ENCODE peak calls at places on chromosomes 12 and 14, in eight cellular contexts. One of them, this sample, is unnamed.

GRCh38 chr12:92879698-92880322 is 49.3 kb downstream of the EEA1 start:
- DNase-seq in CD4-positive, CD25-positive, alpha-beta regulatory T cell: no peak
- DNase-seq in HS-5: no peak
- DNase-seq in RPMI7951: peak; percentile 35
- DNase-seq in heart right ventricle: no peak
- DNase-seq in cardiac fibroblast: no peak
- DNase-seq in T-helper 17 cell: no peak
- DNase-seq in heart left ventricle: no peak
- DNase-seq in this sample: no peak

GRCh38 chr14:53963491-53964227 is 7.0 kb upstream of the BMP4 start:
- DNase-seq in CD4-positive, CD25-positive, alpha-beta regulatory T cell: no peak
- DNase-seq in HS-5: no peak
- DNase-seq in RPMI7951: no peak
- DNase-seq in heart right ventricle: peak; percentile 46
- DNase-seq in cardiac fibroblast: no peak
- DNase-seq in T-helper 17 cell: no peak
- DNase-seq in heart left ventricle: peak; percentile 65
- DNase-seq in this sample: no peak

GRCh38 chr12:65986047-65986446 is 144.5 kb downstream of the LLPH start:
- DNase-seq in CD4-positive, CD25-positive, alpha-beta regulatory T cell: no peak
- DNase-seq in HS-5: no peak
- DNase-seq in RPMI7951: no peak
- DNase-seq in heart right ventricle: no peak
- DNase-seq in cardiac fibroblast: peak; percentile 15
- DNase-seq in T-helper 17 cell: no peak
- DNase-seq in heart left ventricle: no peak
- DNase-seq in this sample: no peak

GRCh38 chr14:105204206-105204930 is 23.3 kb upstream of the NUDT14 start:
- DNase-seq in CD4-positive, CD25-positive, alpha-beta regulatory T cell: no peak
- DNase-seq in HS-5: no peak
- DNase-seq in RPMI7951: no peak
- DNase-seq in heart right ventricle: peak; percentile 66
- DNase-seq in cardiac fibroblast: no peak
- DNase-seq in T-helper 17 cell: no peak
- DNase-seq in heart left ventricle: peak; percentile 88
- DNase-seq in this sample: no peak

GRCh38 chr14:99331796-99332195 is 59.8 kb upstream of the BCL11B start:
- DNase-seq in CD4-positive, CD25-positive, alpha-beta regulatory T cell: no peak
- DNase-seq in HS-5: no peak
- DNase-seq in RPMI7951: no peak
- DNase-seq in heart right ventricle: no peak
- DNase-seq in cardiac fibroblast: no peak
- DNase-seq in T-helper 17 cell: no peak
- DNase-seq in heart left ventricle: no peak
- DNase-seq in this sample: no peak

GRCh38 chr14:21014761-21015190 is 10.1 kb downstream of the NDRG2 start:
- DNase-seq in CD4-positive, CD25-positive, alpha-beta regulatory T cell: peak; percentile 72
- DNase-seq in HS-5: peak; percentile 47
- DNase-seq in RPMI7951: peak; percentile 74
- DNase-seq in heart right ventricle: peak; percentile 91
- DNase-seq in cardiac fibroblast: peak; percentile 90
- DNase-seq in T-helper 17 cell: peak; percentile 63
- DNase-seq in heart left ventricle: peak; percentile 85
- DNase-seq in this sample: peak; percentile 23

GRCh38 chr14:72154645-72155378 is 222.6 kb downstream of the RGS6 start:
- DNase-seq in CD4-positive, CD25-positive, alpha-beta regulatory T cell: no peak
- DNase-seq in HS-5: no peak
- DNase-seq in RPMI7951: no peak
- DNase-seq in heart right ventricle: no peak
- DNase-seq in cardiac fibroblast: no peak
- DNase-seq in T-helper 17 cell: no peak
- DNase-seq in heart left ventricle: no peak
- DNase-seq in this sample: no peak

GRCh38 chr12:93100610-93101009 is 171.5 kb upstream of the EEA1 start:
- DNase-seq in CD4-positive, CD25-positive, alpha-beta regulatory T cell: no peak
- DNase-seq in HS-5: no peak
- DNase-seq in RPMI7951: no peak
- DNase-seq in heart right ventricle: no peak
- DNase-seq in cardiac fibroblast: no peak
- DNase-seq in T-helper 17 cell: no peak
- DNase-seq in heart left ventricle: no peak
- DNase-seq in this sample: no peak

GRCh38 chr14:44657688-44658388 is 150.8 kb upstream of the FSCB start:
- DNase-seq in CD4-positive, CD25-positive, alpha-beta regulatory T cell: no peak
- DNase-seq in HS-5: peak; percentile 8
- DNase-seq in RPMI7951: no peak
- DNase-seq in heart right ventricle: no peak
- DNase-seq in cardiac fibroblast: peak; percentile 33
- DNase-seq in T-helper 17 cell: no peak
- DNase-seq in heart left ventricle: no peak
- DNase-seq in this sample: no peak

GRCh38 chr12:13223176-13223806 is 26.8 kb downstream of the EMP1 start:
- DNase-seq in CD4-positive, CD25-positive, alpha-beta regulatory T cell: no peak
- DNase-seq in HS-5: peak; percentile 96
- DNase-seq in RPMI7951: peak; percentile 93
- DNase-seq in heart right ventricle: no peak
- DNase-seq in cardiac fibroblast: peak; percentile 91
- DNase-seq in T-helper 17 cell: no peak
- DNase-seq in heart left ventricle: no peak
- DNase-seq in this sample: peak; percentile 77

GRCh38 chr14:33788116-33788515 is 162.8 kb downstream of the EGLN3 start:
- DNase-seq in CD4-positive, CD25-positive, alpha-beta regulatory T cell: no peak
- DNase-seq in HS-5: no peak
- DNase-seq in RPMI7951: no peak
- DNase-seq in heart right ventricle: no peak
- DNase-seq in cardiac fibroblast: no peak
- DNase-seq in T-helper 17 cell: no peak
- DNase-seq in heart left ventricle: no peak
- DNase-seq in this sample: no peak

This sample was measured in AG04449.